ENCODE peak calls at places on chromosomes 1 and 21, in eight cellular contexts. L is H54; O is NCI-H1436; N is stimulated activated effector memory CD8-positive, alpha-beta T cell treated with anti-CD3 and anti-CD28 coated beads, Interleukin-12 subunit alpha, Interleukin-12 subunit beta, amount 100 ng/mL, for 72 hours; Z is GM19239; H is amygdala; A is OCI-LY7; W is KBM-7. U is an unnamed sample.

GRCh38 chr1:97451422-97451821 is 469.4 kb downstream of the DPYD start:
- DNase-seq in Z (no peak), N (no peak), A (no peak), W (no peak), O (no peak), L (no peak), H (no peak), U (no peak)

GRCh38 chr1:197911172-197911856 is 5.9 kb upstream of the LHX9 start:
- DNase-seq in O (peak), Z (no peak), A (no peak), N (no peak), W (no peak), H (no peak), L (no peak), U (no peak)

GRCh38 chr21:32463367-32463766 is 50.9 kb downstream of the EVA1C start:
- DNase-seq in L (peak), H (no peak), A (no peak), O (no peak), Z (no peak), N (no peak), W (no peak), U (no peak)

GRCh38 chr1:26378088-26378878 is 5.7 kb upstream of the ZNF683 start:
- DNase-seq in Z (peak), W (peak), A (no peak), O (no peak), H (no peak), L (peak), N (peak), U (no peak)

GRCh38 chr21:42763578-42764442 is 110.4 kb downstream of the PDE9A start:
- DNase-seq in O (no peak), Z (no peak), L (no peak), N (no peak), W (peak), H (no peak), A (no peak), U (no peak)

GRCh38 chr1:53047737-53048344 is 14.2 kb upstream of the PODN start:
- DNase-seq in N (no peak), Z (no peak), L (peak), A (peak), H (no peak), W (peak), O (peak), U (no peak)

GRCh38 chr1:117570988-117571409 is 34.8 kb upstream of the TENT5C start:
- DNase-seq in O (no peak), Z (no peak), A (peak), L (no peak), H (no peak), N (no peak), W (no peak), U (no peak)

GRCh38 chr1:48047116-48047515 is 49.9 kb upstream of the TRABD2B start:
- DNase-seq in W (no peak), Z (no peak), O (no peak), L (no peak), A (no peak), H (no peak), N (no peak), U (no peak)

GRCh38 chr1:7922301-7922700 is 18.3 kb downstream of the TNFRSF9 start:
- DNase-seq in Z (no peak), O (no peak), W (no peak), L (no peak), H (no peak), N (no peak), A (no peak), U (no peak)

GRCh38 chr1:68202239-68202832 is 30.0 kb downstream of the WLS start:
- DNase-seq in Z (no peak), O (no peak), W (no peak), H (no peak), A (no peak), L (no peak), N (no peak), U (no peak)

GRCh38 chr1:192010406-192010805 is 147.9 kb upstream of the RGS18 start:
- DNase-seq in N (no peak), A (no peak), W (no peak), L (no peak), Z (no peak), O (no peak), H (no peak), U (no peak)

GRCh38 chr1:35379317-35380000 is 111.0 kb downstream of the ZMYM4 start:
- DNase-seq in L (no peak), W (no peak), H (no peak), O (no peak), Z (no peak), A (no peak), N (no peak), U (no peak)

GRCh38 chr1:10061276-10061675 is 28.5 kb downstream of the UBE4B start:
- DNase-seq in A (no peak), N (no peak), L (no peak), H (no peak), W (no peak), Z (no peak), O (no peak), U (no peak)

GRCh38 chr1:160363010-160363409 is 3.9 kb upstream of the NHLH1 start:
- DNase-seq in W (no peak), N (no peak), L (no peak), A (no peak), H (no peak), O (no peak), Z (no peak), U (no peak)

GRCh38 chr1:16989676-16990391 is 9.4 kb upstream of the MFAP2 start:
- DNase-seq in H (no peak), N (no peak), A (no peak), O (no peak), W (no peak), Z (no peak), L (no peak), U (no peak)

GRCh38 chr1:81695741-81696140 is 105.0 kb upstream of the ADGRL2 start:
- DNase-seq in L (no peak), A (no peak), O (no peak), N (no peak), H (no peak), W (no peak), Z (no peak), U (no peak)

GRCh38 chr1:14924455-14925325 is 228.9 kb upstream of the TMEM51 start:
- DNase-seq in W (peak), L (peak), N (no peak), A (no peak), O (peak), H (peak), Z (peak), U (no peak)

GRCh38 chr1:77514871-77515776 is 167.3 kb downstream of the ZZZ3 start:
- DNase-seq in N (no peak), A (peak), H (peak), Z (no peak), W (peak), O (no peak), L (no peak), U (no peak)